ENCODE peak calls at places on chromosomes 1 and 21, in eight cellular contexts. K, Z, Y, F, E, N, X and Q are unnamed samples.

GRCh38 chr1:170122366-170122765 is 23.4 kb upstream of the NTMT2 start:
- DNase-seq in Z (no peak), K (no peak), N (no peak), X (no peak), Y (no peak), F (no peak), E (no peak), Q (no peak)

GRCh38 chr21:43352568-43353281 is 74.2 kb downstream of the SIK1 start:
- DNase-seq in K (peak), X (no peak), N (no peak), F (peak), Y (no peak), Z (no peak), E (peak), Q (peak)

GRCh38 chr1:117365350-117366280 is 1.6 kb upstream of the MAN1A2 start:
- DNase-seq in K (peak), N (no peak), X (peak), Z (no peak), F (peak), Y (no peak), E (no peak), Q (no peak)

GRCh38 chr1:213303286-213303685 is 252.2 kb downstream of the RPS6KC1 start:
- DNase-seq in Y (no peak), F (peak), E (no peak), Z (no peak), X (no peak), K (no peak), N (no peak), Q (no peak)

GRCh38 chr1:30314591-30314990 is 408.8 kb downstream of the MATN1 start:
- DNase-seq in F (no peak), K (no peak), X (no peak), Z (no peak), N (no peak), E (no peak), Y (peak), Q (no peak)

GRCh38 chr1:116940809-116941640 is 31.3 kb downstream of the PTGFRN start:
- DNase-seq in Y (no peak), K (no peak), Z (no peak), N (no peak), X (no peak), F (no peak), E (no peak), Q (no peak)

GRCh38 chr1:223323491-223324484 is 40.2 kb downstream of the SUSD4 start:
- DNase-seq in N (no peak), K (no peak), E (no peak), F (no peak), X (no peak), Y (no peak), Z (no peak), Q (no peak)

GRCh38 chr1:232393010-232393833 is 236.7 kb downstream of the SIPA1L2 start:
- DNase-seq in X (no peak), F (peak), Y (no peak), Z (no peak), N (no peak), E (no peak), K (no peak), Q (no peak)

GRCh38 chr21:35428927-35429326 is 379.8 kb upstream of the RUNX1 start:
- DNase-seq in X (no peak), E (no peak), K (no peak), N (no peak), F (no peak), Z (no peak), Y (no peak), Q (no peak)

GRCh38 chr1:46547481-46548383 is 3.7 kb downstream of the KNCN start:
- DNase-seq in X (no peak), Z (peak), N (peak), K (peak), F (peak), E (no peak), Y (no peak), Q (peak)

GRCh38 chr21:26433386-26433785 is 139.7 kb downstream of the CYYR1 start:
- DNase-seq in F (no peak), N (no peak), X (no peak), Z (no peak), E (no peak), K (no peak), Y (no peak), Q (no peak)

GRCh38 chr21:35189077-35189863 is 140.2 kb upstream of the RUNX1 start:
- DNase-seq in E (no peak), F (no peak), K (no peak), Z (peak), X (peak), N (no peak), Y (no peak), Q (peak)

DNA sequence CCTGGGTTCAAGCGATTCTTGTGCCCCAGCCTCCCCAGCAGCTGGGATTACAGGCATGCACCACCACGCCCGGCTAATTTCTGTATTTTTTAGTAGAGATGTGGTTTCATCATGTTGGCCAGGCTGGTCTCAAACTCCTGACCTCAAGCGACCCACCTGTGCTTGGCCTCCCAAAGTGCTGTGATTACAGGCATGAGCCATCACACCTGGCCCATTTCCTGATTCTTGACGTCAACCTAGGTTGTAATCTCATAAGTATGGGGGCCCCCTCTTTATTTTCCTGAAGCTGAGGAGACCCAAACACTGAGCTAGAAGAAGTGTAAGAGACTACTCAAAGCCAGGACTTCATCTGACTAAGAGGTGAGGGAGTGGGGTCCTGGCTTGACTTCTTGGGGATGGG is 21.8 kb downstream of the SLC9A1 start:
- DNase-seq in E (no peak), X (no peak), K (no peak), F (no peak), Z (no peak), N (no peak), Y (no peak), Q (peak)
- H3K4me3 ChIP-seq in E (no peak), X (no peak), K (no peak), F (no peak), Z (no peak), N (no peak), Y (no peak), Q (no peak)

GRCh38 chr1:90561926-90562325 is 155.2 kb downstream of the BARHL2 start:
- DNase-seq in E (no peak), N (no peak), Y (no peak), X (no peak), Z (no peak), K (no peak), F (no peak), Q (peak)
- TF ChIP-seq CTCF in E (no peak), N (no peak), Y (no peak), X (no peak), Z (no peak), K (no peak), F (no peak), Q (peak)

GRCh38 chr1:149886396-149887195 is 12.8 kb upstream of the BOLA1 start:
- DNase-seq in K (peak), E (peak), Z (peak), F (peak), N (peak), X (peak), Y (peak), Q (peak)

GRCh38 chr1:149883598-149884247 is 15.6 kb upstream of the BOLA1 start:
- DNase-seq in X (no peak), K (no peak), F (no peak), E (no peak), N (no peak), Y (no peak), Z (no peak), Q (no peak)

GRCh38 chr1:149885364-149886111 is 13.8 kb upstream of the BOLA1 start:
- DNase-seq in X (peak), K (peak), N (peak), E (peak), Y (peak), F (peak), Z (peak), Q (peak)

GRCh38 chr1:149881876-149882275 is 17.5 kb upstream of the BOLA1 start:
- DNase-seq in Z (no peak), N (no peak), Y (no peak), E (no peak), X (no peak), K (no peak), F (no peak), Q (no peak)

GRCh38 chr1:149884433-149885363 is 14.7 kb upstream of the BOLA1 start:
- DNase-seq in Y (no peak), E (no peak), K (peak), Z (peak), X (no peak), F (peak), N (peak), Q (peak)
- H3K4me3 ChIP-seq in Y (peak), E (peak), K (peak), Z (peak), X (peak), F (peak), N (peak), Q (peak)

GRCh38 chr1:203114202-203114601 is 13.3 kb upstream of the ADORA1 start:
- DNase-seq in N (no peak), Y (no peak), F (no peak), X (no peak), K (no peak), E (no peak), Z (no peak), Q (no peak)

GRCh38 chr1:203121186-203122015 is 6.1 kb upstream of the ADORA1 start:
- DNase-seq in E (no peak), N (no peak), K (peak), Y (peak), F (no peak), X (no peak), Z (no peak), Q (no peak)

GRCh38 chr1:203116048-203116810 is 11.3 kb upstream of the ADORA1 start:
- DNase-seq in X (no peak), Z (no peak), K (no peak), Y (peak), N (no peak), F (no peak), E (no peak), Q (no peak)

GRCh38 chr1:203120325-203121138 is 7.0 kb upstream of the ADORA1 start:
- DNase-seq in N (no peak), K (peak), E (no peak), Y (peak), X (no peak), F (no peak), Z (no peak), Q (no peak)

GRCh38 chr1:203117611-203118575 is 9.6 kb upstream of the ADORA1 start:
- DNase-seq in F (peak), N (peak), Y (peak), K (peak), X (peak), Z (peak), E (peak), Q (peak)
- TF ChIP-seq CTCF in F (peak), N (peak), Y (no peak), K (peak), X (peak), Z (peak), E (peak), Q (peak)

GRCh38 chr1:115183158-115183557 is 93.9 kb upstream of the TSPAN2 start:
- DNase-seq in F (no peak), Z (no peak), Y (no peak), K (no peak), X (no peak), N (no peak), E (no peak), Q (no peak)

GRCh38 chr1:115184260-115184950 is 95.1 kb upstream of the TSPAN2 start:
- DNase-seq in F (peak), Z (no peak), K (no peak), N (no peak), E (no peak), X (no peak), Y (no peak), Q (no peak)

GRCh38 chr1:115183711-115184259 is 94.5 kb upstream of the TSPAN2 start:
- DNase-seq in X (peak), E (no peak), K (no peak), Y (no peak), N (no peak), F (no peak), Z (no peak), Q (no peak)

GRCh38 chr1:115185351-115185750 is 96.0 kb upstream of the TSPAN2 start:
- DNase-seq in Z (no peak), F (no peak), K (no peak), X (no peak), N (no peak), Y (no peak), E (no peak), Q (no peak)

GRCh38 chr1:115184951-115185331 is 95.6 kb upstream of the TSPAN2 start:
- DNase-seq in F (peak), Y (no peak), E (no peak), N (no peak), Z (peak), X (peak), K (no peak), Q (no peak)
- H3K4me3 ChIP-seq in F (no peak), Y (no peak), E (no peak), N (no peak), Z (no peak), X (no peak), K (no peak), Q (no peak)

GRCh38 chr1:60132985-60133673 is 59.6 kb upstream of the C1orf87 start:
- DNase-seq in K (peak), Y (no peak), F (peak), Z (no peak), X (no peak), N (no peak), E (peak), Q (no peak)

GRCh38 chr1:60132108-60132507 is 58.5 kb upstream of the C1orf87 start:
- DNase-seq in Y (no peak), N (no peak), K (no peak), X (no peak), Z (no peak), F (no peak), E (no peak), Q (no peak)

GRCh38 chr1:60130703-60131102 is 57.1 kb upstream of the C1orf87 start:
- DNase-seq in E (no peak), N (no peak), Z (no peak), K (peak), X (no peak), F (peak), Y (no peak), Q (no peak)

GRCh38 chr1:60126733-60127132 is 53.2 kb upstream of the C1orf87 start:
- DNase-seq in Y (no peak), Z (no peak), N (no peak), E (no peak), F (no peak), K (no peak), X (no peak), Q (no peak)

DNA sequence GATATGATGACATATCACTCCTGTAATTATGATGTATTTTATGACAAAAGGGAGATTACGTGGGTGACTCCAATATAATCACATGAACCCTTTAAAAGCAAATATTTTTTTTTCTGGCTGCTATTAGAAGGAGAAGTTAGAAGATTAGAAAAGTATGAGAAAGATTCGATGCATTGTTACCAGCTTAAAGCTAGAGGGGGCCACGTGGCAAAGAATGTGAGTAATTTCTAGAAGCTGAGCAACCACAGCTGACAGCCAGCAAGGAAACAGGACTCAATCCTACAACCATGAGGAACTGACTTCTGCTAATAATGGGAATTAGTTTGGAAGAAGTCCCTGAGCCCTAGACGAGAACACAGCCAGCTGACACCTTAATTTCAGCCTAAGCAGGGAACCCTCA is 56.3 kb upstream of the C1orf87 start:
- DNase-seq in Y (no peak), X (no peak), K (no peak), Z (no peak), E (no peak), F (no peak), N (no peak), Q (no peak)
- TF ChIP-seq CTCF in Y (no peak), X (no peak), K (no peak), Z (no peak), E (no peak), F (no peak), N (no peak), Q (no peak)